ENCODE peak calls at places on chromosomes 6 and 20, in four cellular contexts. One of them, this sample, is unnamed. For H3K36me3, the result is how much of the 10 kb centered on the place peaks cover.

GRCh38 chr6:110340566-110340965 is 17.6 kb downstream of the METTL24 start:
- DNase-seq in mesendoderm: no peak
- DNase-seq in upper lobe of right lung: no peak
- DNase-seq in GM23248: no peak
- DNase-seq in this sample: no peak

GRCh38 chr6:40506956-40507355 is 80.2 kb downstream of the LRFN2 start:
- DNase-seq in mesendoderm: no peak
- DNase-seq in GM23248: peak
- DNase-seq in upper lobe of right lung: no peak
- DNase-seq in this sample: no peak

GRCh38 chr6:161057103-161058091 is 65.8 kb downstream of the MAP3K4 start:
- DNase-seq in GM23248: no peak
- DNase-seq in mesendoderm: no peak
- DNase-seq in upper lobe of right lung: no peak
- DNase-seq in this sample: peak

GRCh38 chr20:35002426-35003210 is 47.0 kb downstream of the MYH7B start:
- DNase-seq in upper lobe of right lung: no peak
- DNase-seq in GM23248: no peak
- DNase-seq in mesendoderm: no peak
- DNase-seq in this sample: no peak

GRCh38 chr6:7401103-7401502 is 11.5 kb downstream of the RIOK1 start:
- DNase-seq in upper lobe of right lung: no peak
- DNase-seq in GM23248: peak
- DNase-seq in mesendoderm: no peak
- DNase-seq in this sample: no peak

GRCh38 chr20:24991897-24992419 is 593 bp downstream of the APMAP start:
- DNase-seq in GM23248: peak
- DNase-seq in mesendoderm: peak
- DNase-seq in upper lobe of right lung: peak
- DNase-seq in this sample: no peak

GRCh38 chr20:33261465-33261864 is 21.5 kb upstream of the BPIFB1 start:
- DNase-seq in mesendoderm: peak
- DNase-seq in GM23248: peak
- DNase-seq in upper lobe of right lung: no peak
- DNase-seq in this sample: no peak

GRCh38 chr6:130396722-130397121 is 30.9 kb downstream of the TMEM200A start:
- DNase-seq in GM23248: peak
- DNase-seq in mesendoderm: no peak
- DNase-seq in upper lobe of right lung: no peak
- DNase-seq in this sample: no peak

GRCh38 chr20:10714236-10714975 is 40.6 kb upstream of the JAG1 start:
- DNase-seq in mesendoderm: no peak
- DNase-seq in upper lobe of right lung: no peak
- DNase-seq in GM23248: no peak
- DNase-seq in this sample: peak

GRCh38 chr20:53827996-53828672 is 234.5 kb upstream of the ZNF217 start:
- DNase-seq in GM23248: peak
- DNase-seq in upper lobe of right lung: no peak
- DNase-seq in mesendoderm: peak
- DNase-seq in this sample: peak

GRCh38 chr20:23889775-23890187 is 10.2 kb upstream of the CST5 start:
- DNase-seq in mesendoderm: peak
- DNase-seq in upper lobe of right lung: no peak
- DNase-seq in GM23248: peak
- DNase-seq in this sample: peak

GRCh38 chr6:140537834-140538680 is 1163.6 kb upstream of the CITED2 start:
- DNase-seq in upper lobe of right lung: no peak
- DNase-seq in mesendoderm: peak
- DNase-seq in GM23248: peak
- DNase-seq in this sample: peak

GRCh38 chr6:144265390-144265789 is 19.7 kb upstream of the UTRN start:
- DNase-seq in mesendoderm: peak
- DNase-seq in upper lobe of right lung: no peak
- DNase-seq in GM23248: peak
- DNase-seq in this sample: peak

GRCh38 chr6:133587841-133588240 is 301.1 kb upstream of the TCF21 start:
- DNase-seq in upper lobe of right lung: no peak
- DNase-seq in GM23248: peak
- DNase-seq in mesendoderm: no peak
- DNase-seq in this sample: peak

GRCh38 chr6:2433686-2434085 is 188.3 kb upstream of the GMDS start:
- DNase-seq in GM23248: no peak
- DNase-seq in upper lobe of right lung: no peak
- DNase-seq in mesendoderm: no peak
- DNase-seq in this sample: no peak

GRCh38 chr6:3919130-3919628 is 70.0 kb downstream of the FAM50B start:
- DNase-seq in GM23248: peak
- DNase-seq in mesendoderm: peak
- DNase-seq in upper lobe of right lung: peak
- DNase-seq in this sample: peak

GRCh38 chr6:96704713-96705112 is 132.6 kb downstream of the GPR63 start:
- DNase-seq in upper lobe of right lung: no peak
- DNase-seq in GM23248: no peak
- DNase-seq in mesendoderm: no peak
- DNase-seq in this sample: peak

GRCh38 chr6:148771212-148771601 is 24.4 kb downstream of the UST start:
- DNase-seq in mesendoderm: no peak
- DNase-seq in upper lobe of right lung: peak
- DNase-seq in GM23248: no peak
- DNase-seq in this sample: no peak

GRCh38 chr6:44002071-44002590 is 125.1 kb downstream of the MRPL14 start:
- DNase-seq in mesendoderm: no peak
- DNase-seq in upper lobe of right lung: peak
- DNase-seq in GM23248: peak
- DNase-seq in this sample: no peak

GRCh38 chr20:44938637-44939036 is 21.6 kb downstream of the TOMM34 start:
- DNase-seq in GM23248: peak
- DNase-seq in upper lobe of right lung: no peak
- DNase-seq in mesendoderm: no peak
- DNase-seq in this sample: peak

GRCh38 chr20:47502271-47502730 is 614 bp downstream of the NCOA3 start:
- DNase-seq in GM23248: peak
- DNase-seq in upper lobe of right lung: peak
- DNase-seq in mesendoderm: peak
- DNase-seq in this sample: no peak

GRCh38 chr20:20755227-20755626 is 42.8 kb upstream of the RALGAPA2 start:
- DNase-seq in GM23248: no peak
- DNase-seq in upper lobe of right lung: no peak
- DNase-seq in mesendoderm: no peak
- DNase-seq in this sample: no peak

GRCh38 chr6:45305546-45305945 is 22.6 kb upstream of the RUNX2 start:
- DNase-seq in upper lobe of right lung: no peak
- DNase-seq in mesendoderm: no peak
- DNase-seq in GM23248: no peak
- DNase-seq in this sample: peak

GRCh38 chr6:163369122-163369521 is 45.4 kb upstream of the QKI start:
- DNase-seq in GM23248: no peak
- DNase-seq in upper lobe of right lung: no peak
- DNase-seq in mesendoderm: no peak
- DNase-seq in this sample: no peak

GRCh38 chr20:40255368-40255767 is 433.7 kb downstream of the MAFB start:
- DNase-seq in GM23248: peak
- DNase-seq in mesendoderm: no peak
- DNase-seq in upper lobe of right lung: no peak
- DNase-seq in this sample: no peak

GRCh38 chr6:151635741-151636140 is 141.9 kb downstream of the CCDC170 start:
- DNase-seq in mesendoderm: no peak
- DNase-seq in upper lobe of right lung: no peak
- DNase-seq in GM23248: no peak
- DNase-seq in this sample: no peak

GRCh38 chr6:128069180-128069579 is 168.3 kb upstream of the THEMIS start:
- DNase-seq in GM23248: peak
- DNase-seq in mesendoderm: no peak
- DNase-seq in upper lobe of right lung: no peak
- DNase-seq in this sample: no peak

GRCh38 chr6:3380344-3381232 is 76.3 kb downstream of the SLC22A23 start:
- DNase-seq in upper lobe of right lung: peak
- DNase-seq in GM23248: no peak
- DNase-seq in mesendoderm: no peak
- DNase-seq in this sample: peak

GRCh38 chr6:12354499-12354898 is 64.3 kb downstream of the EDN1 start:
- DNase-seq in GM23248: peak
- DNase-seq in upper lobe of right lung: no peak
- DNase-seq in mesendoderm: peak
- DNase-seq in this sample: peak

GRCh38 chr20:50321797-50322480 is 131.3 kb downstream of the CEBPB start:
- DNase-seq in upper lobe of right lung: peak
- DNase-seq in mesendoderm: no peak
- DNase-seq in GM23248: peak
- DNase-seq in this sample: peak

GRCh38 chr6:44731485-44732095 is 344.1 kb downstream of the CDC5L start:
- DNase-seq in mesendoderm: no peak
- DNase-seq in GM23248: no peak
- DNase-seq in upper lobe of right lung: no peak
- DNase-seq in this sample: no peak

GRCh38 chr6:747921-748320 is 55.0 kb upstream of the EXOC2 start:
- DNase-seq in upper lobe of right lung: no peak
- DNase-seq in mesendoderm: no peak
- DNase-seq in GM23248: no peak
- DNase-seq in this sample: no peak

GRCh38 chr6:17483391-17484016 is 90.1 kb downstream of the CAP2 start:
- DNase-seq in upper lobe of right lung: no peak
- DNase-seq in mesendoderm: no peak
- DNase-seq in GM23248: no peak
- DNase-seq in this sample: no peak

GRCh38 chr20:21312813-21313471 is 9.8 kb downstream of the XRN2 start:
- DNase-seq in mesendoderm: no peak
- DNase-seq in GM23248: no peak
- DNase-seq in upper lobe of right lung: no peak
- DNase-seq in this sample: no peak

DNA sequence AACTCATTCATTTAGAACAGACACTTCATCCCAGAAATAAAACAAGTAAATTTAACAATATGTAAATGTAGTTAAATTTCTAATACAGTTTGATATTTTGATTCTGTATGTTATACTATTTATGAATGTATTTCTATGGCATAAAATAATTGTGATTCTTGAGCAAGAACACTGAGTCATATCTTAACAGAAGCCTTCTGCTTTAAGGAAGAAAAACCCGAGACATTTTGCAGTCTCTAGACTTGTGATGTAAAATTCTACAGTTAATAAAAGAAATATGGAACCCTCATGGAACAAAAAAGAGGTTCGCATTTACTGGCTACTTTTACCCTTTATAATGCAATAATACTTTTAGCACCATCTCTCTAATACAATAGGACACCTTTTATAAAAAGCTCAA is 47.9 kb upstream of the SCML4 start:
- DNase-seq in mesendoderm: no peak
- DNase-seq in upper lobe of right lung: no peak
- DNase-seq in GM23248: peak
- DNase-seq in this sample: no peak
- H3K36me3 ChIP-seq in mesendoderm: under half
- H3K36me3 ChIP-seq in upper lobe of right lung: half or more
- H3K36me3 ChIP-seq in GM23248: under half
- H3K36me3 ChIP-seq in this sample: under half

DNA sequence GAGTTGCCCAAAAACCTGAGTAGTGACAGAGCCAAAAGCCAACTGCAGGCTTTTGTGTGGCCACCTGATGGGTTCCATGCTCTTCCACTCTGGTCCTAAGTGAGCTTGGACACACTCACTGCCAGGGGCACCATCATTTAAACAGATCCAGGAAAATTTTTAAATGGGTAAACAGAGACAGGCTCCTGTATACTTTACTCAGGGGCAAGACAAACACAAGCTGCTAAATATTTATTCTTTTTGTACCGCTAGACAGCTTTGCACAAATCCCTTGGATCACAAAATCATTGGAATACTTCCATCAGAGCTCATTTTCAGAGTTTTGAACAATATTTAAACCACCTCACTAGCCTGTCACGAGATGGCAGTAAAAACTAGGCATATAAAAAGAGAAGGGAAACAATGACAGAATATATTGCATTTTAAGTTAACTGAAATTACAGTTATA is 31.4 kb downstream of the GCLC start:
- DNase-seq in GM23248: no peak
- DNase-seq in mesendoderm: no peak
- DNase-seq in upper lobe of right lung: no peak
- DNase-seq in this sample: no peak
- H3K36me3 ChIP-seq in GM23248: under half
- H3K36me3 ChIP-seq in mesendoderm: under half
- H3K36me3 ChIP-seq in upper lobe of right lung: under half
- H3K36me3 ChIP-seq in this sample: under half

DNA sequence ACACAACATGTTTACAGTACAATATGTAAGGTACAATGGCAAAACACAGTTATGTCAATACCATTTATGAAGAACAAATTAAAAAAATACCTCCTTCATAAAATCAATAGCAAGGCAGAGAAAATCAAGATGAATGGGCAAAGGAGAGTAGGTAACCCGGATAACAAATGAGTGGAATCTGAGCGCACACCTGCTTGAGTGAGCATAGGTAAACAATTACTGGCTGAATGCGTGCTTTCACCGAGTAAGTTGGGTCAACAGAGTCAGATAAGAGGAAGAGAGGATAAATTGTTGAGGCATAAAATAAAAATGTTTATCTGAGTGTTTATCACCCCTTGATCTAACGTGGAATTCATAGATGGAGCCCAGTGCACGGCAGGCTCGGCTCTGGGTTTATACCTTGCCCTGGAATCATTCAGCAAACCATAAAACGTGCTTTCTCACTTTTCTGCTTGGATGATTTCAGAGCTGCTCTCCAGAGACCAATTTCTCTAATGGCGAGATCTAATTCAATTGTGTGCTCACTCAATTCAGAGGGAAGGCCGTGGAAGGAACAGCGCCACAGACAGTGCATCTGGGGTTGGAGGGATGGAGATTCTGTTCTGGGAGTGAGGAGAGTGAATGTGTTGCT is 224.8 kb upstream of the MAP3K7 start:
- DNase-seq in mesendoderm: no peak
- DNase-seq in upper lobe of right lung: no peak
- DNase-seq in GM23248: no peak
- DNase-seq in this sample: no peak
- H3K36me3 ChIP-seq in mesendoderm: under half
- H3K36me3 ChIP-seq in upper lobe of right lung: under half
- H3K36me3 ChIP-seq in GM23248: under half
- H3K36me3 ChIP-seq in this sample: under half

DNA sequence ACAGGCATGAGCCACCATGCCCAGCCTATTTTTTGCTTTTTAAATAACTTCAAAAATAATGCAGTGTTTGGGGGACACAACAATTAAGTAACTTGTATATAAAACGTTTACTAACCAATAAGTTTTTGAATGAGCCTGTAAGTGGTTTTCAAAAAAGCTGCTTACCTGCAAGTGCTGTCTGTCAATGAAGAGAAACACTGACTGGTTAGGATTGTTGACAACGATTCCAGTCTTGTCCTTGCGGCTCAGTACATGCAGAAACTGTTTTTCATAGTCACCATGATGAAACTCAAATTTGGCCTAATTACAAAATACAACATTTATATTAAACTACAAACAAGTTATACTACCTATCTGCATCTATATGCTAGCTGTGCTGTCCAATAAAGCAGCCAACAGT is 10.3 kb downstream of the C6orf62 start:
- DNase-seq in upper lobe of right lung: no peak
- DNase-seq in GM23248: no peak
- DNase-seq in mesendoderm: no peak
- DNase-seq in this sample: no peak
- H3K36me3 ChIP-seq in upper lobe of right lung: half or more
- H3K36me3 ChIP-seq in GM23248: half or more
- H3K36me3 ChIP-seq in mesendoderm: under half
- H3K36me3 ChIP-seq in this sample: under half